ENCODE peak calls at places on chromosomes 11 and 22, in eight cellular contexts. One of them, this sample, is unnamed.

GRCh38 chr11:58616594-58616993 is 5.9 kb upstream of the CNTF start:
- DNase-seq in AML-193: no peak
- DNase-seq in kidney epithelial cell: peak; percentile 12
- DNase-seq in A549: peak; percentile 4
- DNase-seq in NCI-H774: no peak
- DNase-seq in foreskin fibroblast: peak; percentile 85
- DNase-seq in gastrocnemius medialis: peak; percentile 72
- DNase-seq in nucleus accumbens: no peak
- DNase-seq in this sample: no peak

GRCh38 chr11:46519351-46519750 is 74.5 kb downstream of the AMBRA1 start:
- DNase-seq in AML-193: no peak
- DNase-seq in kidney epithelial cell: no peak
- DNase-seq in A549: no peak
- DNase-seq in NCI-H774: no peak
- DNase-seq in foreskin fibroblast: no peak
- DNase-seq in gastrocnemius medialis: no peak
- DNase-seq in nucleus accumbens: no peak
- DNase-seq in this sample: no peak

GRCh38 chr22:45064313-45065268 is 54.8 kb upstream of the PHF21B start:
- DNase-seq in AML-193: no peak
- DNase-seq in kidney epithelial cell: peak; percentile 54
- DNase-seq in A549: no peak
- DNase-seq in NCI-H774: no peak
- DNase-seq in foreskin fibroblast: peak; percentile 67
- DNase-seq in gastrocnemius medialis: no peak
- DNase-seq in nucleus accumbens: no peak
- DNase-seq in this sample: no peak

GRCh38 chr11:96259053-96259837 is 83.8 kb downstream of the MAML2 start:
- DNase-seq in AML-193: no peak
- DNase-seq in kidney epithelial cell: peak; percentile 84
- DNase-seq in A549: peak; percentile 26
- DNase-seq in NCI-H774: no peak
- DNase-seq in foreskin fibroblast: peak; percentile 75
- DNase-seq in gastrocnemius medialis: no peak
- DNase-seq in nucleus accumbens: no peak
- DNase-seq in this sample: no peak

GRCh38 chr22:33018232-33018864 is 39.8 kb downstream of the SYN3 start:
- DNase-seq in AML-193: peak; percentile 25
- DNase-seq in kidney epithelial cell: no peak
- DNase-seq in A549: peak; percentile 37
- DNase-seq in NCI-H774: peak; percentile 4
- DNase-seq in foreskin fibroblast: no peak
- DNase-seq in gastrocnemius medialis: no peak
- DNase-seq in nucleus accumbens: no peak
- DNase-seq in this sample: peak; percentile 65

GRCh38 chr22:43968614-43969013 is 13.4 kb downstream of the SAMM50 start:
- DNase-seq in AML-193: no peak
- DNase-seq in kidney epithelial cell: no peak
- DNase-seq in A549: no peak
- DNase-seq in NCI-H774: no peak
- DNase-seq in foreskin fibroblast: no peak
- DNase-seq in gastrocnemius medialis: no peak
- DNase-seq in nucleus accumbens: no peak
- DNase-seq in this sample: no peak

GRCh38 chr22:43658823-43659222 is 153.3 kb downstream of the EFCAB6 start:
- DNase-seq in AML-193: no peak
- DNase-seq in kidney epithelial cell: no peak
- DNase-seq in A549: no peak
- DNase-seq in NCI-H774: no peak
- DNase-seq in foreskin fibroblast: no peak
- DNase-seq in gastrocnemius medialis: no peak
- DNase-seq in nucleus accumbens: no peak
- DNase-seq in this sample: no peak

GRCh38 chr11:73461335-73461840 is 85.2 kb downstream of the RELT start:
- DNase-seq in AML-193: peak; percentile 30
- DNase-seq in kidney epithelial cell: no peak
- DNase-seq in A549: no peak
- DNase-seq in NCI-H774: no peak
- DNase-seq in foreskin fibroblast: no peak
- DNase-seq in gastrocnemius medialis: no peak
- DNase-seq in nucleus accumbens: no peak
- DNase-seq in this sample: no peak

GRCh38 chr11:36469881-36470802 is 39.9 kb downstream of the TRAF6 start:
- DNase-seq in AML-193: no peak
- DNase-seq in kidney epithelial cell: peak; percentile 59
- DNase-seq in A549: no peak
- DNase-seq in NCI-H774: no peak
- DNase-seq in foreskin fibroblast: no peak
- DNase-seq in gastrocnemius medialis: no peak
- DNase-seq in nucleus accumbens: no peak
- DNase-seq in this sample: no peak

GRCh38 chr11:95599959-95600586 is 189.5 kb downstream of the FAM76B start:
- DNase-seq in AML-193: no peak
- DNase-seq in kidney epithelial cell: no peak
- DNase-seq in A549: no peak
- DNase-seq in NCI-H774: no peak
- DNase-seq in foreskin fibroblast: no peak
- DNase-seq in gastrocnemius medialis: no peak
- DNase-seq in nucleus accumbens: no peak
- DNase-seq in this sample: no peak

GRCh38 chr11:21446939-21447590 is 745.8 kb upstream of the ANO5 start:
- DNase-seq in AML-193: no peak
- DNase-seq in kidney epithelial cell: no peak
- DNase-seq in A549: peak; percentile 15
- DNase-seq in NCI-H774: no peak
- DNase-seq in foreskin fibroblast: no peak
- DNase-seq in gastrocnemius medialis: no peak
- DNase-seq in nucleus accumbens: no peak
- DNase-seq in this sample: no peak

GRCh38 chr22:42976131-42976530 is 38.8 kb downstream of the PACSIN2 start:
- DNase-seq in AML-193: no peak
- DNase-seq in kidney epithelial cell: no peak
- DNase-seq in A549: no peak
- DNase-seq in NCI-H774: no peak
- DNase-seq in foreskin fibroblast: no peak
- DNase-seq in gastrocnemius medialis: no peak
- DNase-seq in nucleus accumbens: no peak
- DNase-seq in this sample: no peak

GRCh38 chr11:75655619-75656018 is 13.2 kb downstream of the MAP6 start:
- DNase-seq in AML-193: no peak
- DNase-seq in kidney epithelial cell: no peak
- DNase-seq in A549: no peak
- DNase-seq in NCI-H774: no peak
- DNase-seq in foreskin fibroblast: no peak
- DNase-seq in gastrocnemius medialis: no peak
- DNase-seq in nucleus accumbens: no peak
- DNase-seq in this sample: no peak

GRCh38 chr11:76629853-76630599 is 40.5 kb downstream of the LRRC32 start:
- DNase-seq in AML-193: peak; percentile 62
- DNase-seq in kidney epithelial cell: no peak
- DNase-seq in A549: no peak
- DNase-seq in NCI-H774: no peak
- DNase-seq in foreskin fibroblast: no peak
- DNase-seq in gastrocnemius medialis: peak; percentile 55
- DNase-seq in nucleus accumbens: no peak
- DNase-seq in this sample: no peak

GRCh38 chr22:27632451-27633295 is 168.9 kb downstream of the MN1 start:
- DNase-seq in AML-193: no peak
- DNase-seq in kidney epithelial cell: no peak
- DNase-seq in A549: no peak
- DNase-seq in NCI-H774: peak; percentile 1
- DNase-seq in foreskin fibroblast: no peak
- DNase-seq in gastrocnemius medialis: no peak
- DNase-seq in nucleus accumbens: no peak
- DNase-seq in this sample: no peak

GRCh38 chr11:94516725-94517124 is 4.5 kb downstream of the C11orf97 start:
- DNase-seq in AML-193: no peak
- DNase-seq in kidney epithelial cell: no peak
- DNase-seq in A549: no peak
- DNase-seq in NCI-H774: no peak
- DNase-seq in foreskin fibroblast: no peak
- DNase-seq in gastrocnemius medialis: no peak
- DNase-seq in nucleus accumbens: no peak
- DNase-seq in this sample: no peak

GRCh38 chr11:19978668-19979518 is 181.4 kb downstream of the DBX1 start:
- DNase-seq in AML-193: no peak
- DNase-seq in kidney epithelial cell: no peak
- DNase-seq in A549: peak; percentile 79
- DNase-seq in NCI-H774: no peak
- DNase-seq in foreskin fibroblast: peak; percentile 74
- DNase-seq in gastrocnemius medialis: no peak
- DNase-seq in nucleus accumbens: no peak
- DNase-seq in this sample: no peak

GRCh38 chr11:9025101-9025850 is 21.5 kb upstream of the NRIP3 start:
- DNase-seq in AML-193: no peak
- DNase-seq in kidney epithelial cell: no peak
- DNase-seq in A549: no peak
- DNase-seq in NCI-H774: no peak
- DNase-seq in foreskin fibroblast: no peak
- DNase-seq in gastrocnemius medialis: no peak
- DNase-seq in nucleus accumbens: no peak
- DNase-seq in this sample: no peak

GRCh38 chr11:70521475-70522260 is 123.3 kb downstream of the CTTN start:
- DNase-seq in AML-193: no peak
- DNase-seq in kidney epithelial cell: no peak
- DNase-seq in A549: no peak
- DNase-seq in NCI-H774: no peak
- DNase-seq in foreskin fibroblast: no peak
- DNase-seq in gastrocnemius medialis: no peak
- DNase-seq in nucleus accumbens: peak; percentile 47
- DNase-seq in this sample: no peak

GRCh38 chr11:32751381-32751780 is 43.1 kb downstream of the CCDC73 start:
- DNase-seq in AML-193: no peak
- DNase-seq in kidney epithelial cell: no peak
- DNase-seq in A549: no peak
- DNase-seq in NCI-H774: no peak
- DNase-seq in foreskin fibroblast: no peak
- DNase-seq in gastrocnemius medialis: no peak
- DNase-seq in nucleus accumbens: no peak
- DNase-seq in this sample: no peak

GRCh38 chr11:40166892-40167291 is 1292.6 kb downstream of the LRRC4C start:
- DNase-seq in AML-193: no peak
- DNase-seq in kidney epithelial cell: no peak
- DNase-seq in A549: no peak
- DNase-seq in NCI-H774: no peak
- DNase-seq in foreskin fibroblast: no peak
- DNase-seq in gastrocnemius medialis: no peak
- DNase-seq in nucleus accumbens: no peak
- DNase-seq in this sample: no peak

GRCh38 chr11:133746663-133747306 is 98.5 kb downstream of the SPATA19 start:
- DNase-seq in AML-193: no peak
- DNase-seq in kidney epithelial cell: no peak
- DNase-seq in A549: no peak
- DNase-seq in NCI-H774: no peak
- DNase-seq in foreskin fibroblast: no peak
- DNase-seq in gastrocnemius medialis: no peak
- DNase-seq in nucleus accumbens: no peak
- DNase-seq in this sample: no peak

GRCh38 chr11:28401446-28401845 is 293.3 kb downstream of the METTL15 start:
- DNase-seq in AML-193: no peak
- DNase-seq in kidney epithelial cell: no peak
- DNase-seq in A549: no peak
- DNase-seq in NCI-H774: no peak
- DNase-seq in foreskin fibroblast: no peak
- DNase-seq in gastrocnemius medialis: no peak
- DNase-seq in nucleus accumbens: no peak
- DNase-seq in this sample: no peak

GRCh38 chr11:30908272-30908671 is 322.1 kb upstream of the MPPED2 start:
- DNase-seq in AML-193: no peak
- DNase-seq in kidney epithelial cell: no peak
- DNase-seq in A549: no peak
- DNase-seq in NCI-H774: no peak
- DNase-seq in foreskin fibroblast: no peak
- DNase-seq in gastrocnemius medialis: no peak
- DNase-seq in nucleus accumbens: no peak
- DNase-seq in this sample: no peak

GRCh38 chr11:72787262-72788104 is 6.4 kb downstream of the STARD10 start:
- DNase-seq in AML-193: peak; percentile 41
- DNase-seq in kidney epithelial cell: no peak
- DNase-seq in A549: no peak
- DNase-seq in NCI-H774: peak; percentile 51
- DNase-seq in foreskin fibroblast: no peak
- DNase-seq in gastrocnemius medialis: no peak
- DNase-seq in nucleus accumbens: no peak
- DNase-seq in this sample: no peak

GRCh38 chr11:62665630-62666258 is 632 bp downstream of the CSKMT start:
- DNase-seq in AML-193: peak; percentile 66
- DNase-seq in kidney epithelial cell: no peak
- DNase-seq in A549: peak; percentile 45
- DNase-seq in NCI-H774: peak; percentile 29
- DNase-seq in foreskin fibroblast: peak; percentile 42
- DNase-seq in gastrocnemius medialis: peak; percentile 43
- DNase-seq in nucleus accumbens: no peak
- DNase-seq in this sample: peak; percentile 66

This sample was measured in midbrain.